ENCODE peak calls at places on chromosome 12, in four cellular contexts. One of them, this sample, is unnamed.

GRCh38 chr12:116958402-116959197 is 47.9 kb downstream of the FBXW8 start:
- DNase-seq in PC-3: peak; percentile 97
- DNase-seq in GM23338: no peak
- DNase-seq in astrocyte: no peak
- DNase-seq in this sample: no peak

GRCh38 chr12:104748790-104749189 is 209.3 kb downstream of the SLC41A2 start:
- DNase-seq in PC-3: no peak
- DNase-seq in GM23338: no peak
- DNase-seq in astrocyte: peak; percentile 71
- DNase-seq in this sample: no peak

GRCh38 chr12:77689510-77690086 is 141.1 kb upstream of the NAV3 start:
- DNase-seq in PC-3: no peak
- DNase-seq in GM23338: no peak
- DNase-seq in astrocyte: no peak
- DNase-seq in this sample: no peak

GRCh38 chr12:12533238-12533829 is 29.3 kb downstream of the DUSP16 start:
- DNase-seq in PC-3: no peak
- DNase-seq in GM23338: peak; percentile 24
- DNase-seq in astrocyte: peak; percentile 57
- DNase-seq in this sample: no peak

GRCh38 chr12:71973687-71974086 is 35.0 kb downstream of the TPH2 start:
- DNase-seq in PC-3: no peak
- DNase-seq in GM23338: no peak
- DNase-seq in astrocyte: no peak
- DNase-seq in this sample: no peak

GRCh38 chr12:16473610-16474326 is 126.3 kb downstream of the MGST1 start:
- DNase-seq in PC-3: no peak
- DNase-seq in GM23338: no peak
- DNase-seq in astrocyte: no peak
- DNase-seq in this sample: no peak

GRCh38 chr12:5138256-5138655 is 94.6 kb downstream of the KCNA5 start:
- DNase-seq in PC-3: no peak
- DNase-seq in GM23338: no peak
- DNase-seq in astrocyte: no peak
- DNase-seq in this sample: no peak

GRCh38 chr12:114316076-114316475 is 89.9 kb downstream of the TBX5 start:
- DNase-seq in PC-3: peak; percentile 47
- DNase-seq in GM23338: peak; percentile 15
- DNase-seq in astrocyte: peak; percentile 85
- DNase-seq in this sample: no peak

GRCh38 chr12:82896979-82897378 is 210.3 kb downstream of the TMTC2 start:
- DNase-seq in PC-3: peak; percentile 86
- DNase-seq in GM23338: no peak
- DNase-seq in astrocyte: peak; percentile 44
- DNase-seq in this sample: no peak

GRCh38 chr12:130026608-130027176 is 122.9 kb upstream of the TMEM132D start:
- DNase-seq in PC-3: peak; percentile 54
- DNase-seq in GM23338: peak; percentile 66
- DNase-seq in astrocyte: no peak
- DNase-seq in this sample: peak; percentile 63

GRCh38 chr12:49342066-49342913 is 4.4 kb upstream of the DNAJC22 start:
- DNase-seq in PC-3: peak; percentile 86
- DNase-seq in GM23338: peak; percentile 98
- DNase-seq in astrocyte: peak; percentile 39
- DNase-seq in this sample: peak; percentile 97

GRCh38 chr12:49340095-49340870 is 3.3 kb upstream of the C1QL4 start:
- DNase-seq in PC-3: no peak
- DNase-seq in GM23338: no peak
- DNase-seq in astrocyte: no peak
- DNase-seq in this sample: no peak

GRCh38 chr12:49342914-49343731 is 3.6 kb upstream of the DNAJC22 start:
- DNase-seq in PC-3: no peak
- DNase-seq in GM23338: peak; percentile 46
- DNase-seq in astrocyte: no peak
- DNase-seq in this sample: no peak

GRCh38 chr12:49340971-49341776 is 4.2 kb upstream of the C1QL4 start:
- DNase-seq in PC-3: no peak
- DNase-seq in GM23338: peak; percentile 40
- DNase-seq in astrocyte: no peak
- DNase-seq in this sample: peak; percentile 31

DNA sequence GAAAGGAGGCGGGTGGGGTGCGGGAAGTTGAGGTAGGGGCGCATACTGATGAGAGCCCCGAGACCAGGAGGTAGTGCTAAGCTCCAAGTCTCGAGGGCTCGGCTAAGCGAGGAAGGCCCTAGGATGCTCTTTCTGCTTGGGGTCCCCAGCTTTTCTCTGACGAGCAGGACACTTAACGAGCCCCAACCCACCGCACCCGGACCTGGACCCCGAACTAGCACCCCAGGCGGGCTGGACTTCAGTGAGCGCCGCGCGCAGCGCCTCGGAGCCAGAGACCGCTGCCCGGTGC is 4.7 kb upstream of the C1QL4 start:
- DNase-seq in PC-3: no peak
- DNase-seq in GM23338: no peak
- DNase-seq in astrocyte: no peak
- DNase-seq in this sample: no peak
- H2AFZ ChIP-seq in PC-3: no peak overlapping the region
- H2AFZ ChIP-seq in GM23338: peak overlapping the region; percentile 82
- H2AFZ ChIP-seq in astrocyte: peak overlapping the region; percentile 61
- H2AFZ ChIP-seq in this sample: peak overlapping the region; percentile 90

DNA sequence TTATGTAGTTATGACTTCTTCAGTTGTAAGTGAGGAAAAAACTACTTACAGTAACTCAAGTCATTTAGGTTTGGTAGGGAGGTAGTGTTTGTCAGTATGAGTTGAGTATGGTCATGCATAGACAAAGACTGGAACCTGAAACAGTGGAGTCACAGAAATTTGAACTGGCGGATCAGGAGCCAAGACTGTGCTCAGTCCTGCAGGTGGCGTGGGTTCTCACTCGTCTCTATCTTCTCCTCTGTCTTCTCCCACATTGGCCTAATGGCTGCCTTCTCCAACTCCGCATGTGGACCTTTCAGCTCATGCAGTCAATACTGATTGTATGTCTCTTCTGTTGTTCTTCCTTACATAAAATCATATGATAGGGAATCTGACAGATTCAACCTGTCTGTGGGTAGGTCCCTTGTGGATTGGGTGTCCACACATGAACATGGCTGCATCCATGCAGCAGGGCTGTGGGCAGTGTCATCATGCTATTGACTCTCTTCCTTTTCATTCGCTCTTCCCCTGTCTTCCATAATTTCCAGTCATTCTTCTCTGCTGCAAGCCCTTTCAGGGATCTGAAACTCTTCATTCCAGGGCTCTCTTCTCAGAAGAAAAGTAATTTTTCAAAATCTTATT is 78.8 kb upstream of the NEDD1 start:
- DNase-seq in PC-3: no peak
- DNase-seq in GM23338: peak; percentile 12
- DNase-seq in astrocyte: no peak
- DNase-seq in this sample: no peak
- TF ChIP-seq CTCF in PC-3: peak; percentile 18
- TF ChIP-seq CTCF in GM23338: peak; percentile 32
- TF ChIP-seq CTCF in astrocyte: no peak
- TF ChIP-seq CTCF in this sample: no peak

GRCh38 chr12:75635606-75636444 is 124.4 kb upstream of the KRR1 start:
- DNase-seq in PC-3: peak; percentile 85
- DNase-seq in GM23338: no peak
- DNase-seq in astrocyte: peak; percentile 99
- DNase-seq in this sample: no peak

GRCh38 chr12:75634244-75635222 is 123.1 kb upstream of the KRR1 start:
- DNase-seq in PC-3: no peak
- DNase-seq in GM23338: peak; percentile 29
- DNase-seq in astrocyte: no peak
- DNase-seq in this sample: no peak

GRCh38 chr12:75638792-75639191 is 127.4 kb upstream of the KRR1 start:
- DNase-seq in PC-3: no peak
- DNase-seq in GM23338: no peak
- DNase-seq in astrocyte: no peak
- DNase-seq in this sample: no peak

GRCh38 chr12:75633789-75634188 is 122.4 kb upstream of the KRR1 start:
- DNase-seq in PC-3: no peak
- DNase-seq in GM23338: peak; percentile 21
- DNase-seq in astrocyte: no peak
- DNase-seq in this sample: no peak

DNA sequence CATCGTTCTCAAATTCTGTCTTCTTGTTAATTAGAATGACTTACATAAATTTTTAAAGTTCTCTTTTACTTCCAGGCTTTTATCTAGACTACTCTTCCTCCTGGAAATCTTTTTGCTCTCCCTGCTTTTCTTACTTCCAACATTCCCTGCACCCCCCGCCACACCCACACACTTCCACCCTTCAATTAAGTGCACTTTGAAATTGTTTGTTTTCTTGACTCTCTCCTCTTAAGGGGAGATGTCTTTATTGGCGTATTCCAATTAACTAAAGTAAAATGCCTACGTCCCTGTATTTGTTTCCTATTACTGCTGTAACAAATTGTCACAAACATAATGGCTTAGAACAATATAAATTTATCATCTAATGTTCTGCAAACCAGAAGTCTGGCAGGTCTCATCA is 125.2 kb upstream of the KRR1 start:
- DNase-seq in PC-3: no peak
- DNase-seq in GM23338: no peak
- DNase-seq in astrocyte: no peak
- DNase-seq in this sample: no peak
- H2AFZ ChIP-seq in PC-3: no peak overlapping the region
- H2AFZ ChIP-seq in GM23338: no peak overlapping the region
- H2AFZ ChIP-seq in astrocyte: no peak overlapping the region
- H2AFZ ChIP-seq in this sample: no peak overlapping the region

DNA sequence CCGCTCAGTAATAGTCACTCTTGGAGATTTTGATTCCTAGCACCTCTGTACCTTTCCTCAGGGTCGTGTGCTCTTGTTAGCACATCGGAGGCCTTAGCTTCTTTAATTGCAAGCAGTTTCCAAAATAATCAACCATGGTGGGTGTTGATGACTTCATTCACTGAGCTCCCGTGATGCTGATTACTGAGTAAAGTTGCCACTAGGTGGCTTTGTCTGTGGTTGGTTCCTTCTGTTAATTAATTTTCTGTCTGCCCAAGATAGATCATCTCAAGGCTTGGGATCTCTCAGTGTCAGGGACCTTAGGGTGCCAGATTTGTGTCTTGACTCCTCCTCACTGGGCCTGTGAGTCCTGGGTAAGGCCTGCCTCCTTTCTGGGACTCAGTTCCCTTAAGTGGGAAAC is 54.3 kb downstream of the PTPN11 start:
- DNase-seq in PC-3: peak; percentile 9
- DNase-seq in GM23338: peak; percentile 44
- DNase-seq in astrocyte: no peak
- DNase-seq in this sample: peak; percentile 23
- TF ChIP-seq CTCF in PC-3: peak; percentile 71
- TF ChIP-seq CTCF in GM23338: peak; percentile 54
- TF ChIP-seq CTCF in astrocyte: peak; percentile 17
- TF ChIP-seq CTCF in this sample: peak; percentile 47

GRCh38 chr12:6779667-6780459 is 7.5 kb downstream of the LAG3 start:
- DNase-seq in PC-3: no peak
- DNase-seq in GM23338: no peak
- DNase-seq in astrocyte: no peak
- DNase-seq in this sample: no peak
- H2AFZ ChIP-seq in PC-3: no peak overlapping the region
- H2AFZ ChIP-seq in GM23338: no peak overlapping the region
- H2AFZ ChIP-seq in astrocyte: no peak overlapping the region
- H2AFZ ChIP-seq in this sample: no peak overlapping the region

GRCh38 chr12:95577820-95578219 is 26.5 kb upstream of the USP44 start:
- DNase-seq in PC-3: no peak
- DNase-seq in GM23338: no peak
- DNase-seq in astrocyte: no peak
- DNase-seq in this sample: no peak

GRCh38 chr12:95571369-95571768 is 20.1 kb upstream of the USP44 start:
- DNase-seq in PC-3: no peak
- DNase-seq in GM23338: no peak
- DNase-seq in astrocyte: no peak
- DNase-seq in this sample: no peak

GRCh38 chr12:95574030-95574429 is 22.8 kb upstream of the USP44 start:
- DNase-seq in PC-3: no peak
- DNase-seq in GM23338: peak; percentile 85
- DNase-seq in astrocyte: no peak
- DNase-seq in this sample: peak; percentile 51

DNA sequence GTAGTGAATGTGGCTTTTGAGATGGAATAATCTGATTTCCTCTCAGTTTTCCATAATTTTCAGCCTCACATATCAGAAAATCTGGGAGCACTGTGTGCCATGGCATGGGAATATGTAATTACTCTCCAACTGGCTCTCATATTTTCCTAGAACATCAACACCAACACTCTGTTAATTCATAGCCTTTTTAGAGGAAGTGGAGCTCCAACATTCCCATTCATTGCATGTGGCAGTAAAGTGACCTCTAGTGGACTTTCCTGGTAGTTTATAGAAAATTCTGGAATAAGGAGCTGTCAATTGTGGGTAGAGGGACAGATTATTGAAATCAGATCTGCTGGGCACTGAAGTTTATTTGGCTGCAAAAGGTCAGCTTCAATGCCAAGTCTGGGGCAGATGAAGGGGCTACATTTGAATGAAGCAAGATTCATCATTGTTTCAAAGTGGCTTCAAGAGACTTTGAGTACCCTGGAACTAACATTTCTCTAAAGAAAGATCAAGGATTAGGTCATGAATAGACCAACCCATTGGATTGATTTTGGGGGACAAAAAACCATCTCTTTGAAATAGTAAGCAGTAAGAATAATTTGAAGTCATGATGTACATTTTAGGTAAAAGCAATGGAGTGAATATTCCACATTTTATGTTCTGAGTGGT is 23.6 kb upstream of the USP44 start:
- DNase-seq in PC-3: peak; percentile 82
- DNase-seq in GM23338: peak; percentile 79
- DNase-seq in astrocyte: peak; percentile 34
- DNase-seq in this sample: peak; percentile 49
- TF ChIP-seq CTCF in PC-3: peak; percentile 82
- TF ChIP-seq CTCF in GM23338: peak; percentile 78
- TF ChIP-seq CTCF in astrocyte: peak; percentile 81
- TF ChIP-seq CTCF in this sample: peak; percentile 76

DNA sequence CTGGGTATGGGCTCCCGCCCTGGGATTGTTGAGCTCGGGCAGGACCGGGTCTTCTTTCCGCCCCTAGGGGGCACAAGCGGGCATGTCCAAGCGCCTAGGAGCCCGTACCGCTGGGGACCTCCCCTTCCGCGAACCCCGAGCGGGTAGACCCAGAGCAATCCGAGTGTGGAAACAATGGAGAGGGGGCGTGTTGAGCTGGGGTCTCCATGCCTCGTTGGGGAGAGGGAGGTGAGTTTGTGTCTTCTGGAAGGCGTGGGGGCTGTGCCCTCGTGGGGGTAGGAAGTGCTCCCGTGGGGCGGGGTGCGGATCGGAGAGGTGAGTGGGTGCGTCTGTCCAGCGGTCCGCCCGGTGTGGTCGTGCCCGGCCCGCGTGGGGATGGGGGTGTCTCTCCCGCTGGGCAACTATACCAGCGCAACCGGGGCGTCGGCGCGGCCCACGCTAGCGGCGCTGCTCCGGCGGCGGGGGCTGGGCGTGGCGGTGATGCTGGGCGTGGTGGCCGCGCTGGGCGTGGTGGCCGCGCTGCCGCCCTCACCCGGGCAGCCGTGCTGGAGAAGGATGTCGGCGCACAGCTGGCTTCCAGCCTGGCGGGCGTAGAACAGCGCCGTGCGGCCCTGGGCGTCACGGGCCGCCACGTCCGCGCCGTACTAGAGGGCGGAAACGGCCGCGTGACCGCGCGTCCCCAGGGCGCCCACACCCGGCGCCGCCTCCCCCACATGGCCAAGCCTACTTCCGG is 12.2 kb downstream of the AGAP2 start:
- DNase-seq in PC-3: peak; percentile 88
- DNase-seq in GM23338: peak; percentile 96
- DNase-seq in astrocyte: peak; percentile 50
- DNase-seq in this sample: peak; percentile 93
- H2AFZ ChIP-seq in PC-3: peak overlapping the region; percentile 100
- H2AFZ ChIP-seq in GM23338: peak overlapping the region; percentile 94
- H2AFZ ChIP-seq in astrocyte: peak overlapping the region; percentile 97
- H2AFZ ChIP-seq in this sample: peak overlapping the region; percentile 94

This sample was measured in neural progenitor cell.